ENCODE peak calls at places on chromosomes 4 and X, in six cellular contexts. P is mammary epithelial cell, Q is tibial artery, V is MM.1S, D is Caco-2, S is cardiac muscle cell. Y is an unnamed sample. For H3K36me3, the result is how much of the 10 kb centered on the place peaks cover.

GRCh38 chr4:7979652-7979968 is 39.9 kb upstream of the AFAP1 start:
- DNase-seq in V (no peak), P (no peak), Q (no peak), S (no peak), D (no peak), Y (no peak)

GRCh38 chr4:76634239-76634638 is 199.2 kb downstream of the SHROOM3 start:
- DNase-seq in P (peak), S (peak), V (no peak), Q (no peak), D (no peak), Y (no peak)

GRCh38 chr4:80086296-80086695 is 13.3 kb upstream of the ANTXR2 start:
- DNase-seq in P (peak), Q (no peak), V (no peak), S (no peak), D (no peak), Y (no peak)

GRCh38 chr4:13627185-13627605 is 330 bp downstream of the BOD1L1 start:
- DNase-seq in V (no peak), P (no peak), S (no peak), Q (no peak), D (no peak), Y (no peak)

GRCh38 chrX:40169193-40170086 is 71.7 kb upstream of the BCOR start:
- DNase-seq in Q (no peak), S (peak), P (no peak), V (peak), D (peak), Y (no peak)

GRCh38 chrX:150680974-150681373 is 12.2 kb upstream of the MTMR1 start:
- DNase-seq in V (no peak), Q (no peak), S (peak), D (peak), P (peak), Y (no peak)

GRCh38 chrX:118062817-118063615 is 53.6 kb downstream of the KLHL13 start:
- DNase-seq in S (no peak), P (no peak), V (no peak), Q (no peak), D (no peak), Y (no peak)

GRCh38 chrX:7926501-7926900 is 712 bp downstream of the PNPLA4 start:
- DNase-seq in V (no peak), P (peak), Q (no peak), D (no peak), S (peak), Y (no peak)

GRCh38 chr4:604131-604530 is 21.2 kb upstream of the PDE6B start:
- DNase-seq in Q (no peak), S (no peak), V (no peak), P (no peak), D (no peak), Y (no peak)

GRCh38 chrX:139204903-139205667 is 325.5 kb upstream of the F9 start:
- DNase-seq in V (peak), S (no peak), D (peak), Q (peak), P (peak), Y (no peak)

GRCh38 chr4:125045311-125045710 is 269.4 kb upstream of the FAT4 start:
- DNase-seq in V (no peak), S (no peak), Q (no peak), D (no peak), P (no peak), Y (no peak)

GRCh38 chrX:7254144-7254543 is 106.2 kb upstream of the PUDP start:
- DNase-seq in S (no peak), P (no peak), Q (no peak), D (no peak), V (no peak), Y (no peak)

GRCh38 chr4:40502936-40503335 is 126.7 kb downstream of the RBM47 start:
- DNase-seq in P (no peak), S (peak), Q (no peak), V (peak), D (no peak), Y (no peak)

GRCh38 chr4:32142075-32142474 is 1421.9 kb downstream of the PCDH7 start:
- DNase-seq in Q (no peak), P (no peak), S (no peak), D (no peak), V (no peak), Y (no peak)

GRCh38 chrX:40064055-40064597 is 33.6 kb downstream of the BCOR start:
- DNase-seq in D (no peak), V (no peak), P (no peak), Q (no peak), S (no peak), Y (no peak)

GRCh38 chr4:101155368-101155767 is 192.0 kb downstream of the PPP3CA start:
- DNase-seq in S (no peak), Q (no peak), D (no peak), P (peak), V (no peak), Y (no peak)

DNA sequence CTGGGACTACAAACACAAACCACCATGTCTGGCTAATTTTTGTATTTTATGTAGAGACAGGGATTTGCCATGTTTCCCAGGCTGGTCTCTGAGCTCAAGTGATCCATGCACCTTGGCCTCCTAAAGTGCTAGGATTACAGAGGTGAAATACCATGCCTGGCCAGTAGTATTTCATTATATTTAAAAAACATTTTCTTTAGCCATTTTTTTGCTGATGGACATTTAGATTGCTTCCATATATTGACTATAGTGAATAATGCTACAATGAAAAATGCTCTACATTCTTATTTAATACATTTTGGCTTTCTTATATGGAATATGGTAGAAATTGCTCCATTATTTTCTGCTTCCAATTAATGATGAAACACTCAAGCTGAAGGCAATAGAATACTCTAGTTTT is 1439.7 kb downstream of the FSTL5 start:
- DNase-seq in S (no peak), D (no peak), P (no peak), Q (no peak), V (no peak), Y (no peak)
- TF ChIP-seq CTCF in S (no peak), D (no peak), P (no peak), Q (no peak), V (no peak), Y (no peak)

GRCh38 chr4:103171006-103171405 is 27.1 kb downstream of the CENPE start:
- DNase-seq in V (no peak), D (no peak), P (no peak), S (peak), Q (no peak), Y (no peak)
- H3K36me3 ChIP-seq in V (under half), D (under half), P (under half), S (under half), Q (under half), Y (under half)

DNA sequence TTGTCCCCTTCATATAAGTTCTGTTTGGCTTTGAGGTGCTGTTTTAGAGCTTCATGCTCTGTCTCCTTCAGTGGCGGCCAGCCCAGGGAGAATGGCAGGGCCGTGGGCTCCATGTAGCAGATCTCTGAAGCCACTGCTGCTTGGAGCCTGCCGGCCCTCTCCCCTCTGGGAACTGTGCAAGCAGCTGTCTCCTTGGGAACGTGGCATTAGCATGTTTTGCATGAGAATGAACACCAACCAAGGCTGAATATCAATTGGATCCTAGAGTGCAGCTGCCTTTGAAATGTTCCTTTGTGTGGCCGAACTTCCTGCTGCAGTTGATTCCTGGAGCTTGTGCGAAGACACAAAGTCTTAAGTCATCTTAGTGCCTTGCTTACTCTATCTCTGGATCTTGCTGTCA is 39.1 kb upstream of the CLDN34 start:
- DNase-seq in D (no peak), V (no peak), Q (no peak), P (no peak), S (no peak), Y (no peak)
- H3K4me3 ChIP-seq in D (no peak), V (no peak), Q (no peak), P (no peak), S (no peak), Y (no peak)

GRCh38 chrX:55839480-55839879 is 121.9 kb downstream of the RRAGB start:
- DNase-seq in S (no peak), D (peak), P (no peak), Q (no peak), V (no peak), Y (no peak)
- TF ChIP-seq CTCF in S (no peak), D (no peak), P (no peak), Q (no peak), V (no peak), Y (no peak)

GRCh38 chr4:168839758-168840385 is 170.2 kb downstream of the CBR4 start:
- DNase-seq in V (no peak), P (no peak), Q (no peak), D (no peak), S (peak), Y (no peak)

GRCh38 chr4:168842186-168842585 is 167.9 kb downstream of the CBR4 start:
- DNase-seq in D (no peak), Q (no peak), S (no peak), V (no peak), P (peak), Y (no peak)

GRCh38 chr4:168840386-168840763 is 169.7 kb downstream of the CBR4 start:
- DNase-seq in Q (no peak), V (no peak), P (no peak), D (no peak), S (no peak), Y (no peak)

GRCh38 chr4:168841682-168842019 is 168.4 kb downstream of the CBR4 start:
- DNase-seq in Q (no peak), P (no peak), D (no peak), S (no peak), V (no peak), Y (no peak)

DNA sequence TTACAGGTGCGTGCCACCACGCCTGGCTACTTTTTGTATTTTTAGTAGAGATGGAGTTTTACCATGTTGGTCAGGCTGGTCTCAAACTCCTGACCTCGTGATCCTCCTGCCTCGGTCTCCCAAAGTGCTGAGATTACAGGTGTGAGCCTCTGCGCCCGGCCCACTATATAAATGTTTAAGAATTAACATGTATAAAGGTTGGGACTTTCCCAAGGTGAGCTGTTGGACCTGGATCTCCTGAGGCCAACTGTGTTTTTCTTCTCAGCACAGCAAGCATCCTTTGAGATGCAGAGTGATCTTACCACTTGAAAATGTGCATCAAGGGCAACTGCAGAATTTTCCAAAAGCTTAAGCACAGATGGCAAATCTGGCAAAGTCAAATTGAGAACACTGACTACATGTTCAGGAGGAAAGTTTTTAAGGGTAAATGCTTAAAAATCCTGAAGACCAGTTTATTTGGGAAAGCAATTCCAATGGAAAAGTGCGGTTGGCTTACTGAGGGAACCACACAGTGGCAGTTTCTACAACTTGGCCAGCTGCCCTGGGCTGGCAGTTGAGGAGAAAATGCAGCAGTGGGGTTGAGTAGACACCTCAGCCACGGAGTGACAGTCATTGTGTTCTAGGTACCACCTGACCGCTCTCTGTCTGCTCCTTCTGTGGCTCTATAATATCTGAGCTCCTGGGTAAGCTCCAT is 168.9 kb downstream of the CBR4 start:
- DNase-seq in Q (no peak), V (no peak), S (no peak), P (no peak), D (no peak), Y (no peak)
- H3K36me3 ChIP-seq in Q (under half), V (under half), S (under half), P (under half), D (under half), Y (under half)

DNA sequence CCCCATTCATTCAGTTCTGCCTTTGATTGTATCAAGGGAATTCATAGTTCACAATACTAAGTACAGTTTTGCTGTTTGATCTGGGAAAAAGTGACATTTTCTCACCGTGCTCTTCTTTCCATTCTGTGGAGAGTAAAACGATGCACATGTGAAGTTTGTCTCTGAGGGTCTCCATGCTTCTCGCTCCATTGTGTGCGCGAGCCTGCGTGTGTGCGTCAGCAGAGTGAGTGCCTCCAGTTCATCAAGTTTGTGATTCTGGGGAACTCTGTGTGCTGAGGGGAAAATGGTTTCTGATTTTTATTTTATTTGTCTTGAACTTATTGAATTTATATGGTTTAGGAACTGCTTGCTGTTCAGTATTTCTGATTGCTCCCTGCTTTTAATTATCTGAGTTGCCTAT is 2.0 kb downstream of the STK26 start:
- DNase-seq in P (no peak), Q (no peak), D (no peak), V (no peak), S (no peak), Y (no peak)
- H3K4me3 ChIP-seq in P (peak), Q (no peak), D (no peak), V (no peak), S (peak), Y (no peak)

Y was measured in thoracic aorta.